ENCODE peak calls at places on chromosomes 2 and 18, in five cellular contexts. A, Z, M, S and J are unnamed samples.

GRCh38 chr2:17422066-17422465 is 96.2 kb downstream of the RAD51AP2 start:
- DNase-seq in M (no peak), A (no peak), Z (no peak), S (no peak), J (no peak)

GRCh38 chr2:239919779-239920545 is 105.2 kb downstream of the NDUFA10 start:
- DNase-seq in S (no peak), A (no peak), Z (no peak), M (no peak), J (no peak)

GRCh38 chr2:66469219-66469902 is 34.4 kb downstream of the MEIS1 start:
- DNase-seq in S (no peak), M (no peak), A (no peak), Z (no peak), J (no peak)

GRCh38 chr2:240935101-240935876 is 29.2 kb downstream of the CROCC2 start:
- DNase-seq in M (no peak), S (peak), Z (no peak), A (no peak), J (no peak)

GRCh38 chr18:60663060-60663989 is 290.8 kb upstream of the MC4R start:
- DNase-seq in M (no peak), A (no peak), Z (no peak), S (no peak), J (no peak)

GRCh38 chr2:161170917-161171594 is 10.8 kb downstream of the TANK start:
- DNase-seq in Z (no peak), S (peak), A (no peak), M (no peak), J (no peak)

GRCh38 chr2:101238930-101239759 is 13.5 kb upstream of the CNOT11 start:
- DNase-seq in M (peak), S (no peak), Z (no peak), A (no peak), J (no peak)

GRCh38 chr2:73111300-73112025 is 1.3 kb downstream of the RAB11FIP5 start:
- DNase-seq in Z (peak), S (peak), M (no peak), A (no peak), J (peak)

GRCh38 chr2:96449637-96450036 is 55.5 kb downstream of the NEURL3 start:
- DNase-seq in S (no peak), M (peak), A (no peak), Z (no peak), J (no peak)

GRCh38 chr2:39506215-39506614 is 69.1 kb upstream of the MAP4K3 start:
- DNase-seq in Z (no peak), S (no peak), A (no peak), M (no peak), J (no peak)

GRCh38 chr18:35138773-35139172 is 97.6 kb downstream of the MAPRE2 start:
- DNase-seq in M (no peak), A (no peak), S (no peak), Z (no peak), J (no peak)

GRCh38 chr18:8747440-8747937 is 42.1 kb downstream of the MTCL1 start:
- DNase-seq in A (no peak), M (no peak), Z (no peak), S (no peak), J (no peak)

GRCh38 chr2:207188601-207189000 is 22.9 kb upstream of the KLF7 start:
- DNase-seq in Z (no peak), A (no peak), S (no peak), M (no peak), J (no peak)

GRCh38 chr2:47019532-47019931 is 103.9 kb upstream of the MCFD2 start:
- DNase-seq in S (no peak), M (no peak), A (no peak), Z (no peak), J (no peak)

GRCh38 chr18:12882416-12882815 is 1.6 kb downstream of the PTPN2 start:
- DNase-seq in M (no peak), Z (no peak), S (no peak), A (no peak), J (no peak)

GRCh38 chr2:54776494-54776893 is 53.0 kb downstream of the EML6 start:
- DNase-seq in Z (no peak), A (no peak), M (no peak), S (no peak), J (no peak)

GRCh38 chr2:210630904-210631560 is 74.6 kb downstream of the CPS1 start:
- DNase-seq in Z (no peak), A (no peak), M (no peak), S (no peak), J (no peak)

GRCh38 chr2:45285311-45285710 is 276.1 kb upstream of the SIX2 start:
- DNase-seq in A (no peak), S (no peak), M (no peak), Z (peak), J (no peak)

GRCh38 chr2:81093031-81093430 is 788.5 kb upstream of the LRRTM1 start:
- DNase-seq in M (no peak), A (no peak), Z (no peak), S (no peak), J (no peak)

GRCh38 chr2:144374163-144374661 is 145.7 kb downstream of the ZEB2 start:
- DNase-seq in S (no peak), M (no peak), Z (no peak), A (no peak), J (no peak)

GRCh38 chr2:147385600-147385999 is 459.2 kb upstream of the ACVR2A start:
- DNase-seq in M (no peak), A (no peak), S (no peak), Z (no peak), J (no peak)

GRCh38 chr2:226802573-226802972 is 3.0 kb upstream of the IRS1 start:
- DNase-seq in Z (no peak), S (no peak), M (peak), A (no peak), J (peak)

DNA sequence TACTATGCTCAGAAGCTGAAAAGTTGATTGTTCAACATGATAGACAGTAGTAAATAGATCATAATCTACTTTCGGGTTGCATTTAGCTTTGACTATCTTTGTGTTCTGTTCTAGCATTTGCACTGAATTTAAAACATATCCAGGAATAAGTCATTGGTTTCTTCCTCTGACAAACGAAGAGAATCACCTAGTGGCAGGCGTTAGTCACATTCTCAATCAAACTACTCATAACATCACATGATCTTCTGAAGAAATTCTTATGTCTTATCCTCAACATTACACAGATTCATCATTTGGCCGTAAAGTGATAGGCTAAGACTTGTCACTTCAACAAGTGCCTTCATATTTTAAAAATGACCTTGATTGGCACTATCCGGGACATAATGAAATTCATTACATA is 63.6 kb upstream of the TTC21B start:
- DNase-seq in Z (no peak), M (no peak), A (no peak), S (no peak), J (no peak)
- TF ChIP-seq CTCF in Z (no peak), M (no peak), A (no peak), S (no peak), J (no peak)

GRCh38 chr2:49162151-49162550 is 7.8 kb upstream of the FSHR start:
- DNase-seq in S (no peak), M (no peak), A (no peak), Z (no peak), J (no peak)
- TF ChIP-seq CTCF in S (no peak), M (no peak), A (no peak), Z (no peak), J (no peak)

DNA sequence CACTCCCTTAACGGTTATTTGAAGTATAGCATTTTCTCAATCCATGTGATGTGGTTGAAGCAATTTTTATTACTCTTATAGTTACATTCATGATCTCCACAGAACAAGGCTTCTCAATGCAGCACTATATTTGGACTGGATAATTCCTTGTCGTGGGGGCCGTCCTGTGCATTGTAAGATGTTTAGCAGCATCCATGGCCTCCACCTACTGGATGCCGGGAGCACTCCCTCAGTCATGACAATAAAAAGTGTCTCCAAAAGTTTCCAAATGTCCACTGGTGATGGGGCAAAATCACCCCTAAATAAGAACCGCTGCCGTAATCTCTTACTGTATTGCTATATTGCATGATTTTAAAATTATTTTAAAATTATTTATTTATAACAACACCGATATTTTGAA is 110.6 kb upstream of the DDX18 start:
- DNase-seq in M (no peak), Z (no peak), S (no peak), A (no peak), J (no peak)
- TF ChIP-seq CTCF in M (no peak), Z (no peak), S (no peak), A (no peak), J (no peak)

DNA sequence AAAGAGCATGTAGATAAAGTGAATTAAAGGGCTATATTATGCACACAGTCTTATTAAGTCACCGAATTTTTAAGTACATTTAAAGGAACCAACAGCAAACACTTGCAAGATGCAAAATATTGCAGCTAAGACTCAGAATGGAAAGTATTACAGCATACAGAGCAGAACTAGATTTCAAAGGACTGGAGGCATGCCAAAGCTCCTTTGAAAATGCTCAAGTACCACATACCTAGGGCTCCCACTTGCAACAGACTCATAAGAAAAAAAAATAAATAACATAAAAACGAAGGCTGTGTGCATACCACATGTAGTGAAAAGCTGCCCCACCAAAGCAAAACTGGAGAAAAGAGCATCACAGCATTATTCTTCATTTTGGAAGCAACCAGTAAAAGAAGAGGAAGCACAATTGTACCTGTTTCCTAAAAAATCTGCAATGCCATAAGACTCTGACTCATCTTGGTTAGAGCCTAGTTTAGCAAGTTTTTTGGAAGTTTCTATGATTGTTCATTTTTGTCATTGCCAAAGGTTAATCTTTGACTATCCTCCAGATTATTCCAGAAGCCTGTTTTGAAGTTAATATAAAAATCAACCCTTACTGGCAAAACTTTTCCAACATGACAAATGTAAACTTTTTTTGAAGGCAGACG is 306.0 kb upstream of the COL3A1 start:
- DNase-seq in Z (no peak), M (no peak), A (no peak), S (no peak), J (peak)
- TF ChIP-seq CTCF in Z (no peak), M (no peak), A (no peak), S (no peak), J (no peak)

GRCh38 chr2:216768908-216769401 is 73.6 kb upstream of the IGFBP5 start:
- DNase-seq in A (no peak), S (no peak), Z (no peak), M (no peak), J (no peak)
- TF ChIP-seq CTCF in A (no peak), S (no peak), Z (no peak), M (no peak), J (no peak)

GRCh38 chr18:68735498-68736343 is 20.8 kb upstream of the TMX3 start:
- DNase-seq in M (no peak), A (no peak), Z (no peak), S (no peak), J (peak)
- TF ChIP-seq CTCF in M (no peak), A (peak), Z (peak), S (peak), J (peak)

GRCh38 chr2:65033178-65033577 is 23.0 kb upstream of the CEP68 start:
- DNase-seq in S (no peak), Z (no peak), M (no peak), A (no peak), J (no peak)
- TF ChIP-seq CTCF in S (peak), Z (no peak), M (no peak), A (no peak), J (no peak)

GRCh38 chr18:44130365-44130942 is 550.2 kb upstream of the SETBP1 start:
- DNase-seq in S (no peak), A (no peak), M (peak), Z (no peak), J (peak)
- TF ChIP-seq CTCF in S (no peak), A (no peak), M (peak), Z (peak), J (peak)

GRCh38 chr2:237604960-237605359 is 14.4 kb upstream of the RAB17 start:
- DNase-seq in A (no peak), S (no peak), Z (no peak), M (no peak), J (no peak)
- TF ChIP-seq CTCF in A (no peak), S (peak), Z (no peak), M (no peak), J (peak)